ENCODE peak calls at places on chromosomes 11 and 22, in four cellular contexts. S, J, K and U are unnamed samples.
A peak's percentile ranks its signal among the peaks of the same experiment; 100 is the strongest.

GRCh38 chr11:6127881-6128280 is 20.4 kb downstream of the OR56B4 start:
- DNase-seq in S (no peak), J (no peak), K (peak; percentile 35), U (no peak)

GRCh38 chr11:62269654-62270278 is at the start of gene SCGB2A2:
- DNase-seq in S (no peak), J (no peak), K (no peak), U (no peak)

GRCh38 chr22:50396751-50397370 is 53.7 kb downstream of the PPP6R2 start:
- DNase-seq in S (no peak), J (no peak), K (no peak), U (no peak)

GRCh38 chr11:55714982-55715888 is 53.2 kb downstream of the OR4C6 start:
- DNase-seq in S (no peak), J (peak; percentile 8), K (no peak), U (no peak)

GRCh38 chr11:65298131-65298535 is 16.5 kb upstream of the CDC42EP2 start:
- DNase-seq in S (no peak), J (no peak), K (no peak), U (no peak)

GRCh38 chr11:72637926-72638325 is 36.3 kb downstream of the PDE2A start:
- DNase-seq in S (no peak), J (no peak), K (no peak), U (no peak)

GRCh38 chr11:69092263-69092662 is 43.5 kb downstream of the TPCN2 start:
- DNase-seq in S (no peak), J (no peak), K (no peak), U (no peak)

GRCh38 chr11:123052884-123053721 is 8.8 kb downstream of the HSPA8 start:
- DNase-seq in S (no peak), J (peak; percentile 46), K (no peak), U (no peak)

GRCh38 chr22:35900483-35901168 is 128.0 kb downstream of the RBFOX2 start:
- DNase-seq in S (no peak), J (no peak), K (peak; percentile 91), U (peak; percentile 2)

GRCh38 chr11:128936546-128937275 is 6.0 kb downstream of the TP53AIP1 start:
- DNase-seq in S (no peak), J (no peak), K (no peak), U (no peak)

GRCh38 chr11:78548911-78549572 is 25.6 kb downstream of the NARS2 start:
- DNase-seq in S (no peak), J (no peak), K (no peak), U (no peak)

GRCh38 chr22:20834206-20834605 is 24.4 kb downstream of the PI4KA start:
- DNase-seq in S (no peak), J (no peak), K (no peak), U (no peak)

GRCh38 chr22:24106385-24107381 is 74.6 kb upstream of the SUSD2 start:
- DNase-seq in S (no peak), J (peak; percentile 28), K (no peak), U (peak; percentile 12)

GRCh38 chr11:12287009-12287373 is 90.4 kb upstream of the PARVA start:
- DNase-seq in S (peak; percentile 90), J (no peak), K (peak; percentile 73), U (no peak)

GRCh38 chr11:134666273-134667174 is 254.5 kb upstream of the B3GAT1 start:
- DNase-seq in S (no peak), J (no peak), K (no peak), U (no peak)

GRCh38 chr11:83172551-83172950 is 15.6 kb downstream of the PCF11 start:
- DNase-seq in S (no peak), J (no peak), K (no peak), U (no peak)

GRCh38 chr11:56196705-56197104 is 20.3 kb downstream of the OR5J2 start:
- DNase-seq in S (no peak), J (no peak), K (no peak), U (no peak)

GRCh38 chr11:130592056-130592455 is 143.6 kb downstream of the ADAMTS15 start:
- DNase-seq in S (no peak), J (no peak), K (no peak), U (no peak)

GRCh38 chr22:46575915-46576555 is 38.6 kb upstream of the CELSR1 start:
- DNase-seq in S (no peak), J (no peak), K (peak; percentile 52), U (no peak)

GRCh38 chr22:23242473-23243001 is 62.2 kb downstream of the BCR start:
- DNase-seq in S (no peak), J (no peak), K (no peak), U (no peak)

GRCh38 chr11:129366737-129367597 is 8.7 kb upstream of the BARX2 start:
- DNase-seq in S (no peak), J (no peak), K (peak; percentile 35), U (no peak)

GRCh38 chr11:123473941-123474668 is 44.0 kb downstream of the GRAMD1B start:
- DNase-seq in S (peak; percentile 57), J (no peak), K (no peak), U (no peak)

GRCh38 chr22:38270091-38270972 is 2.5 kb downstream of the TMEM184B start:
- DNase-seq in S (no peak), J (no peak), K (no peak), U (no peak)

GRCh38 chr11:45651841-45652745 is 13.3 kb downstream of the CHST1 start:
- DNase-seq in S (no peak), J (no peak), K (no peak), U (no peak)

GRCh38 chr22:27870234-27871191 is 48.5 kb downstream of the PITPNB start:
- DNase-seq in S (no peak), J (no peak), K (no peak), U (no peak)

GRCh38 chr11:96014234-96014633 is 90.3 kb upstream of the MTMR2 start:
- DNase-seq in S (no peak), J (peak; percentile 27), K (peak; percentile 81), U (no peak)

GRCh38 chr11:76513654-76514034 is 68.8 kb downstream of the EMSY start:
- DNase-seq in S (no peak), J (no peak), K (no peak), U (no peak)

GRCh38 chr11:125338886-125339811 is 156.9 kb downstream of the FEZ1 start:
- DNase-seq in S (no peak), J (no peak), K (no peak), U (no peak)

GRCh38 chr11:130642994-130643393 is 194.5 kb downstream of the ADAMTS15 start:
- DNase-seq in S (no peak), J (no peak), K (no peak), U (no peak)

GRCh38 chr11:44968510-44968909 is 17.8 kb upstream of the TP53I11 start:
- DNase-seq in S (no peak), J (no peak), K (no peak), U (no peak)